ENCODE peak calls at places on chromosomes 7 and 10, in four cellular contexts. P is posterior cingulate gyrus, R is renal cortical epithelial cell, E is GM23248. A is an unnamed sample.

GRCh38 chr7:122402235-122402634 is 97.7 kb upstream of the FEZF1 start:
- DNase-seq in P (no peak), R (no peak), E (no peak), A (no peak)

GRCh38 chr7:17043012-17043877 is 161.5 kb upstream of the AGR3 start:
- DNase-seq in P (no peak), R (no peak), E (peak; percentile 73), A (peak; percentile 70)

GRCh38 chr10:110535958-110536891 is 31.3 kb upstream of the SMC3 start:
- DNase-seq in P (no peak), R (peak; percentile 91), E (peak; percentile 89), A (peak; percentile 53)

GRCh38 chr10:11505636-11506035 is 105.8 kb downstream of the USP6NL start:
- DNase-seq in P (peak; percentile 72), R (no peak), E (no peak), A (peak; percentile 17)

GRCh38 chr7:115338016-115338415 is 416.1 kb downstream of the MDFIC start:
- DNase-seq in P (no peak), R (no peak), E (no peak), A (no peak)

GRCh38 chr7:6588566-6588965 is 1.3 kb upstream of the INTS15 start:
- DNase-seq in P (peak; percentile 55), R (no peak), E (no peak), A (no peak)

GRCh38 chr10:92712016-92712889 is 22.5 kb downstream of the HHEX start:
- DNase-seq in P (no peak), R (no peak), E (no peak), A (no peak)

GRCh38 chr7:98420966-98421612 is 20.2 kb upstream of the BAIAP2L1 start:
- DNase-seq in P (peak; percentile 89), R (peak; percentile 49), E (peak; percentile 48), A (peak; percentile 89)

GRCh38 chr10:10333622-10334021 is 684.0 kb upstream of the CELF2 start:
- DNase-seq in P (no peak), R (no peak), E (no peak), A (no peak)

GRCh38 chr10:5888352-5888751 is 1.3 kb downstream of the ANKRD16 start:
- DNase-seq in P (no peak), R (peak; percentile 26), E (peak; percentile 64), A (peak; percentile 55)

GRCh38 chr10:25142465-25142864 is 32.3 kb upstream of the GPR158 start:
- DNase-seq in P (no peak), R (no peak), E (peak; percentile 67), A (no peak)

GRCh38 chr10:128147064-128147463 is 20.8 kb upstream of the MKI67 start:
- DNase-seq in P (no peak), R (peak; percentile 84), E (no peak), A (no peak)

GRCh38 chr10:70715853-70716795 is 43.8 kb downstream of the ADAMTS14 start:
- DNase-seq in P (no peak), R (peak; percentile 72), E (peak; percentile 57), A (no peak)

GRCh38 chr10:69649771-69650550 is 19.9 kb downstream of the FAM241B start:
- DNase-seq in P (no peak), R (no peak), E (no peak), A (no peak)

GRCh38 chr10:37434091-37434490 is 308.7 kb downstream of the ANKRD30A start:
- DNase-seq in P (no peak), R (peak; percentile 1), E (peak; percentile 19), A (peak; percentile 36)

GRCh38 chr10:71621783-71622526 is 97.6 kb downstream of the C10orf105 start:
- DNase-seq in P (no peak), R (peak; percentile 65), E (peak; percentile 71), A (peak; percentile 36)

GRCh38 chr10:47381427-47382379 is 2.4 kb downstream of the ZNF488 start:
- DNase-seq in P (no peak), R (no peak), E (no peak), A (no peak)

GRCh38 chr10:59991661-59992060 is 85.3 kb upstream of the CCDC6 start:
- DNase-seq in P (no peak), R (peak; percentile 96), E (peak; percentile 27), A (peak; percentile 88)

GRCh38 chr10:104273291-104273690 is 4.3 kb downstream of the GSTO2 start:
- DNase-seq in P (no peak), R (no peak), E (peak; percentile 73), A (peak; percentile 6)

GRCh38 chr10:117162093-117163021 is 24.3 kb upstream of the VAX1 start:
- DNase-seq in P (no peak), R (no peak), E (no peak), A (no peak)

GRCh38 chr7:55019691-55020480 is 1.1 kb downstream of the EGFR start:
- DNase-seq in P (peak; percentile 76), R (no peak), E (peak; percentile 61), A (no peak)

GRCh38 chr7:64888901-64889685 is 14.0 kb upstream of the ZNF273 start:
- DNase-seq in P (no peak), R (no peak), E (no peak), A (peak; percentile 14)

GRCh38 chr10:4650572-4650971 is 175.4 kb upstream of the AKR1E2 start:
- DNase-seq in P (no peak), R (no peak), E (peak; percentile 80), A (peak; percentile 34)

GRCh38 chr10:23067939-23068775 is 27.2 kb upstream of the MSRB2 start:
- DNase-seq in P (peak; percentile 94), R (peak; percentile 70), E (peak; percentile 84), A (peak; percentile 80)

GRCh38 chr7:5450549-5451327 is 27.1 kb upstream of the TNRC18 start:
- DNase-seq in P (peak; percentile 94), R (no peak), E (peak; percentile 59), A (peak; percentile 50)

GRCh38 chr7:73741600-73741999 is 3.0 kb upstream of the ABHD11 start:
- DNase-seq in P (no peak), R (peak; percentile 50), E (no peak), A (no peak)